ENCODE peak calls at places on chromosomes 1 and 21, in nine cellular contexts. G is NCI-H146; P is activated CD8-positive, alpha-beta T cell treated with anti-CD3 and anti-CD28 coated beads, Interleukin-2, amount 10 ng/mL, durations not matched to agents 7 days and 5 days; T is brain microvascular endothelial cell; C is amygdala; Y is CD8-positive, alpha-beta T cell; F is H4; U is GM04503; N is effector CD4-positive, alpha-beta T cell. X is an unnamed sample.

GRCh38 chr1:232620356-232620841 is 9.5 kb downstream of the SIPA1L2 start:
- DNase-seq in U (no peak), F (peak), C (no peak), G (peak), P (no peak), N (no peak), T (peak), Y (no peak), X (no peak)

GRCh38 chr1:219177363-219177762 is 3.7 kb downstream of the LYPLAL1 start:
- DNase-seq in Y (no peak), C (no peak), U (no peak), N (no peak), T (no peak), P (no peak), F (no peak), G (no peak), X (no peak)

GRCh38 chr1:46198026-46198826 is at the start of gene POMGNT1:
- DNase-seq in P (peak), F (peak), C (peak), G (peak), N (peak), U (no peak), T (peak), Y (peak), X (peak)

GRCh38 chr1:3049164-3049563 is 19.8 kb upstream of the PRDM16 start:
- DNase-seq in P (no peak), U (no peak), T (no peak), N (no peak), F (no peak), Y (no peak), G (no peak), C (no peak), X (no peak)

GRCh38 chr1:45442272-45442671 is 48.7 kb downstream of the TESK2 start:
- DNase-seq in F (peak), P (no peak), G (no peak), T (no peak), U (peak), N (no peak), Y (no peak), C (no peak), X (no peak)

GRCh38 chr1:30645807-30646206 is 77.6 kb downstream of the MATN1 start:
- DNase-seq in F (no peak), G (no peak), C (no peak), N (no peak), Y (no peak), U (no peak), P (no peak), T (peak), X (no peak)

GRCh38 chr21:45848352-45848751 is 133.2 kb upstream of the COL6A1 start:
- DNase-seq in C (no peak), G (no peak), T (no peak), F (no peak), N (no peak), P (no peak), Y (no peak), U (no peak), X (no peak)

GRCh38 chr1:154095456-154095855 is 59.4 kb downstream of the NUP210L start:
- DNase-seq in Y (no peak), U (no peak), N (no peak), T (no peak), C (no peak), G (no peak), F (no peak), P (no peak), X (no peak)

GRCh38 chr21:45020629-45021427 is 53.6 kb upstream of the ADARB1 start:
- DNase-seq in G (no peak), C (no peak), T (peak), N (no peak), Y (no peak), P (no peak), U (no peak), F (no peak), X (no peak)

GRCh38 chr1:153616144-153616884 is at the start of gene S100A14:
- DNase-seq in N (no peak), U (no peak), G (no peak), T (no peak), C (no peak), Y (no peak), F (no peak), P (no peak), X (no peak)

GRCh38 chr1:147273409-147274307 is 31.2 kb downstream of the CHD1L start:
- DNase-seq in U (peak), Y (no peak), T (peak), N (peak), P (peak), C (no peak), F (peak), G (peak), X (no peak)

GRCh38 chr1:167518331-167518700 is at the start of gene CD247:
- DNase-seq in N (peak), T (no peak), Y (peak), P (peak), G (no peak), C (no peak), U (no peak), F (no peak), X (peak)

GRCh38 chr1:6440198-6441126 is 15.9 kb downstream of the ESPN start:
- DNase-seq in Y (peak), T (no peak), F (peak), P (peak), N (peak), U (no peak), G (peak), C (no peak), X (no peak)

GRCh38 chr1:109350650-109351049 is 43.8 kb upstream of the MYBPHL start:
- DNase-seq in U (no peak), N (no peak), G (no peak), C (no peak), F (no peak), T (no peak), Y (no peak), P (no peak), X (no peak)

GRCh38 chr1:174051956-174052355 is 29.8 kb upstream of the RC3H1 start:
- DNase-seq in P (no peak), N (no peak), C (peak), F (no peak), G (no peak), U (no peak), Y (no peak), T (no peak), X (no peak)

GRCh38 chr1:179047637-179048002 is 21.9 kb downstream of the FAM20B start:
- DNase-seq in Y (no peak), P (no peak), T (no peak), G (no peak), U (no peak), F (no peak), N (no peak), C (no peak), X (no peak)

GRCh38 chr1:45945426-45945825 is 142.0 kb downstream of the MAST2 start:
- DNase-seq in C (no peak), Y (no peak), F (no peak), N (no peak), T (peak), G (no peak), P (no peak), U (no peak), X (no peak)

X was measured in NK-92 treated with Interleukin-12 subunit alpha and Interleukin-12 subunit beta, amount 100 ng/mL, for 24 hours.